ENCODE peak calls at places on chromosomes 12 and 14, in four cellular contexts. One of them, this sample, is unnamed.

GRCh38 chr12:132881853-132882252 is 5.6 kb downstream of the CHFR start:
- DNase-seq in A549: no peak
- DNase-seq in HepG2: no peak
- DNase-seq in GM12878: no peak
- DNase-seq in this sample: peak; percentile 23

GRCh38 chr14:78227466-78228077 is 57.4 kb downstream of the NRXN3 start:
- DNase-seq in A549: peak; percentile 23
- DNase-seq in HepG2: no peak
- DNase-seq in GM12878: no peak
- DNase-seq in this sample: no peak

GRCh38 chr12:61452076-61452475 is 808.1 kb upstream of the USP15 start:
- DNase-seq in GM12878: no peak
- DNase-seq in HepG2: no peak
- DNase-seq in A549: no peak
- DNase-seq in this sample: no peak

GRCh38 chr14:105023144-105023543 is 2.3 kb upstream of the CDCA4 start:
- DNase-seq in HepG2: no peak
- DNase-seq in GM12878: no peak
- DNase-seq in A549: no peak
- DNase-seq in this sample: no peak

GRCh38 chr12:64749466-64750202 is 9.6 kb downstream of the GNS start:
- DNase-seq in A549: no peak
- DNase-seq in HepG2: no peak
- DNase-seq in GM12878: no peak
- DNase-seq in this sample: peak; percentile 92

GRCh38 chr14:102930753-102931579 is 8.5 kb downstream of the AMN start:
- DNase-seq in GM12878: no peak
- DNase-seq in A549: no peak
- DNase-seq in HepG2: no peak
- DNase-seq in this sample: peak; percentile 91

GRCh38 chr12:121773011-121773777 is 20.3 kb downstream of the RHOF start:
- DNase-seq in A549: peak; percentile 89
- DNase-seq in HepG2: peak; percentile 61
- DNase-seq in GM12878: no peak
- DNase-seq in this sample: peak; percentile 91

GRCh38 chr12:82682326-82682725 is 4.4 kb upstream of the TMTC2 start:
- DNase-seq in A549: peak; percentile 19
- DNase-seq in GM12878: no peak
- DNase-seq in HepG2: no peak
- DNase-seq in this sample: no peak

GRCh38 chr12:116662612-116663144 is 75.2 kb downstream of the SPRING1 start:
- DNase-seq in GM12878: no peak
- DNase-seq in HepG2: peak; percentile 52
- DNase-seq in A549: no peak
- DNase-seq in this sample: peak; percentile 95

DNA sequence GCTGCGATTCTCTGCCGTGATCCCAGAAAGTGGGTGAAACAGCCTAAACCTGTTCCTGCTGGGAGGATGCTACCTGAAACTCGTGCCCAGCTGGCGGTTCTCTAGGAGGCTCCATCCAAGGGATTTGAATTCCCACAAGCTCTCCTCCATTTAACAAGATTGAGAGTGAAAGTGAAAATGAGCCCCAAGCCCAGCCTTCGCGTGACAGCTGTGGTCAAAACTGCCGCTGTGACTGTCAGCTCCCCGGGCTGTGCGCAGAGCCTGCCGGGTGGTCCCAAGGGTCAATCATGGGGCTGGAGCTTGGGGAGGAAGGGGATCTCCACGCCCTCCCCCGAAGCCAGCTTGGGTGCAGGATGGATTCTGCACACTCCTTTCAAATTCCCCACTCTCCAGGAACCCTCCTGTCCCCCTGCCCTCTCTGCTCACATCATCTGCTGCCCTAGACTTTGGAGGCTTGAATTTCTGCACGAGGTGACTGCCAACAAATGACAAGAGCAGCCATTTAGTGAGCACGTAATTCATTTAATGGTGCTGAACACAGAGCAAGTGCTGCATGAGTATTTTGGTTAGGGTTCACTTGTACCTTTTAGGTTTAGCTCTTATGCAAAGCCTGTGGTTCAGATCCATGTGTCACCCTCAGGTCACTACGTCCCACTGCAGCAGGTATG is 5.3 kb downstream of the ASB2 start:
- DNase-seq in HepG2: no peak
- DNase-seq in GM12878: no peak
- DNase-seq in A549: no peak
- DNase-seq in this sample: peak; percentile 64
- TF ChIP-seq CTCF in HepG2: no peak
- TF ChIP-seq CTCF in GM12878: no peak
- TF ChIP-seq CTCF in A549: no peak
- TF ChIP-seq CTCF in this sample: no peak

DNA sequence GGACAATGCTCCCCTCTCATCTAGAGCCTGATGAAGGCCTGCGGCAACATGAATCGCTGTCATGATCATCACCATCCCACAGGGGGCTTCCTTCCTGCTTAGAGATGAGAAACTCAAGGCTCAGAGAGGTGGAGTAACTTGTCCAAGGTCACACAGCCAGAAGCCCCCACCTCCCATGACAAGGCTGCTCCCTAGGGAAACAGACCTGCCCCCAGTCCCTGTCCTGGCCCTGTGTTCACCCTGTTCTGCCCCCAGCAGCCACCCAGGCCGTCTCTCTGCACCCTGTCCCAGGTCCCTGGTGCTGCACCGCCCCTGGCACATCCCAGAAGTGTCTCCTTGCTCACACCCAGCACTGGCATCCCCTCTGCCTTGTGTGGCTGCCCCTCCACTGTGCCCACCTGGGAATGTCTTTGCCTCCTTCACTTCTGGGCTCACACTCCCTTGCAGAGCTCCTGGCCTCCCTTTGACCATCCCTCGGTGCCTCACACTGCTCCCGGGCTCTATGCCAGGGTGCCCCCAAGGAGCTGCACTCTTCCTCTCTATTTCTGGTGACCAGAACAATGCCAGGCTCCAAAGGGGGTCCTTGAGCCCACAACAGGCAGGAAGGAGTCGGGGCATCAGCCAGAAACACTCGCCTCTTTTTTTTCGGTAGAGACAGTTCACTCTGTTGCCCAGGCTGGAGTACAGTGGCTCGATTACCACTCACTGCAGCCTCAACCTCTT is 70.5 kb downstream of the BCL11B start:
- DNase-seq in GM12878: no peak
- DNase-seq in HepG2: no peak
- DNase-seq in A549: no peak
- DNase-seq in this sample: no peak
- TF ChIP-seq MYC in GM12878: no peak
- TF ChIP-seq MYC in HepG2: no peak
- TF ChIP-seq MYC in A549: no peak
- TF ChIP-seq MYC in this sample: no peak

GRCh38 chr14:37197421-37198272 is at the start of gene MIPOL1:
- DNase-seq in HepG2: peak; percentile 79
- DNase-seq in A549: peak; percentile 89
- DNase-seq in GM12878: no peak
- DNase-seq in this sample: no peak
- TF ChIP-seq POLR2A in HepG2: peak; percentile 92
- TF ChIP-seq POLR2A in A549: peak; percentile 75
- TF ChIP-seq POLR2A in GM12878: no peak
- TF ChIP-seq POLR2A in this sample: no peak

GRCh38 chr12:68686595-68687521 is at the start of gene NUP107:
- DNase-seq in A549: peak; percentile 99
- DNase-seq in HepG2: peak; percentile 99
- DNase-seq in GM12878: peak; percentile 95
- DNase-seq in this sample: peak; percentile 98
- TF ChIP-seq CTCF in A549: no peak
- TF ChIP-seq CTCF in HepG2: peak; percentile 10
- TF ChIP-seq CTCF in GM12878: no peak
- TF ChIP-seq CTCF in this sample: no peak

GRCh38 chr12:75603475-75603874 is 92.1 kb upstream of the KRR1 start:
- DNase-seq in GM12878: no peak
- DNase-seq in A549: no peak
- DNase-seq in HepG2: no peak
- DNase-seq in this sample: no peak
- TF ChIP-seq MYC in GM12878: no peak
- TF ChIP-seq MYC in A549: no peak
- TF ChIP-seq MYC in HepG2: no peak
- TF ChIP-seq MYC in this sample: no peak

DNA sequence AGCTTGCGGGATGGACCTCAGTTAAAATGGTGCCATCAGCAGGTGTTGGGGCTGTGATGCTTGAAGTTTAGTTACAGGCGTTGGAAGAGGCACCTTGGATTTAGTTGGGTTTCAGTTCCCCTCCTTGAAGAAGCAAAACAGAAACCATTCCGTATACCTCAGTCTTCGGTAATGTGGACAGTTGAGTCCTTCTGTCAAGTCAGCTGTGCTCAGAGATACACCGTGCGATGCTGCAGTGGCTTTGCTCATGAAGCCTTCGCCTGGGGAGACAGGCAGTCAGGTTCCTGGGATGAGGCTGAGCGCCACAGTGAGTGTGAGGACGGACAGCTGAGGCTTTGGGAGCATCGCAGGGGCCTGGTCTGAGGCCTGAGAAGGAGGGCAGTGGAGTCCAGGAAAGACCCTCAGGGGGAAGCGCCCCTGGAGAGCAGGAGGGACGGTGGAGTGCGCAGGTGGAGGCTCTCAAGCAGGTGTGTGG is 7.4 kb downstream of the RAN start:
- DNase-seq in GM12878: peak; percentile 69
- DNase-seq in HepG2: no peak
- DNase-seq in A549: no peak
- DNase-seq in this sample: peak; percentile 53
- TF ChIP-seq POLR2A in GM12878: peak; percentile 75
- TF ChIP-seq POLR2A in HepG2: no peak
- TF ChIP-seq POLR2A in A549: no peak
- TF ChIP-seq POLR2A in this sample: no peak

GRCh38 chr12:92193063-92193462 is 47.4 kb upstream of the BTG1 start:
- DNase-seq in A549: no peak
- DNase-seq in HepG2: no peak
- DNase-seq in GM12878: no peak
- DNase-seq in this sample: no peak

GRCh38 chr12:92193846-92194245 is 48.2 kb upstream of the BTG1 start:
- DNase-seq in A549: no peak
- DNase-seq in HepG2: no peak
- DNase-seq in GM12878: no peak
- DNase-seq in this sample: no peak

GRCh38 chr12:92197815-92198214 is 52.2 kb upstream of the BTG1 start:
- DNase-seq in A549: no peak
- DNase-seq in HepG2: no peak
- DNase-seq in GM12878: no peak
- DNase-seq in this sample: no peak

GRCh38 chr12:92194566-92194965 is 48.9 kb upstream of the BTG1 start:
- DNase-seq in A549: no peak
- DNase-seq in HepG2: no peak
- DNase-seq in GM12878: no peak
- DNase-seq in this sample: no peak

GRCh38 chr12:92196368-92196767 is 50.7 kb upstream of the BTG1 start:
- DNase-seq in A549: no peak
- DNase-seq in GM12878: no peak
- DNase-seq in HepG2: no peak
- DNase-seq in this sample: no peak
- TF ChIP-seq CTCF in A549: no peak
- TF ChIP-seq CTCF in GM12878: no peak
- TF ChIP-seq CTCF in HepG2: no peak
- TF ChIP-seq CTCF in this sample: no peak

DNA sequence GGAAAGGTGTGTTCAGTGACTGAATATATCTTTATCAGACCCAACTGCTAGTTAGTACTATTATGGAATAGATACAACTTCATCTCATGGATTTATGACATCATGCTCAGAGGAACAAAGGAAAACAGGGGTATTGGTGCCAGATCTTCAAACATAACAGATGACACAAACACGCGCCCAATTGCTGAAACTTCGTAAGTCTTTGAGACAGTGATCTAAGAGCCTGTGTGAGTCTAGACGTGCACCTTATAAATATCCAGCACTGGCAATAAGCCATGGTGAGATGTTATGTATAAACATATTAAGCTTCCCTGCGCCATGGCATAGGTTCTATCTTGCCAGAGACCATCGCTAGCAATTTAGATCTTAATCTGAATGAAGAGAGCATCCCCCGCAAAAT is 42.2 kb upstream of the NR2C1 start:
- DNase-seq in HepG2: no peak
- DNase-seq in GM12878: no peak
- DNase-seq in A549: no peak
- DNase-seq in this sample: no peak
- TF ChIP-seq MYC in HepG2: no peak
- TF ChIP-seq MYC in GM12878: no peak
- TF ChIP-seq MYC in A549: no peak
- TF ChIP-seq MYC in this sample: no peak